ENCODE peak calls at places on chromosomes 7 and 10, in six cellular contexts. J is stimulated activated CD4-positive, alpha-beta T cell treated with anti-CD3 and anti-CD28 coated beads, Interleukin-1b, Interleukin-23, amount 100 ng/mL, for 48 hours; U is AG04450; R is activated CD4-positive, alpha-beta T cell treated with anti-CD3 and anti-CD28 coated beads, Interleukin-2, amount 50 U/mL, for 24 hours; A is mucosa of gallbladder; H is HS-5. F is an unnamed sample.

GRCh38 chr10:63520463-63521388 is 475 bp upstream of the REEP3 start:
- DNase-seq in J (peak), U (no peak), R (peak), A (peak), H (peak), F (peak)

GRCh38 chr10:2813277-2813676 is 254.1 kb upstream of the PFKP start:
- DNase-seq in J (no peak), U (no peak), R (no peak), A (peak), H (no peak), F (no peak)

GRCh38 chr7:37915438-37915837 is 1.2 kb downstream of the SFRP4 start:
- DNase-seq in J (no peak), U (no peak), R (no peak), A (no peak), H (no peak), F (no peak)

GRCh38 chr7:29370531-29371314 is 176.1 kb downstream of the CHN2 start:
- DNase-seq in J (no peak), U (no peak), R (no peak), A (peak), H (peak), F (no peak)

GRCh38 chr10:6769704-6770417 is 189.8 kb upstream of the PRKCQ start:
- DNase-seq in J (no peak), U (no peak), R (no peak), A (no peak), H (no peak), F (no peak)

GRCh38 chr7:29017666-29018065 is 59.5 kb upstream of the TRIL start:
- DNase-seq in J (no peak), U (no peak), R (no peak), A (no peak), H (no peak), F (no peak)

GRCh38 chr10:68088744-68089143 is 13.7 kb upstream of the HERC4 start:
- DNase-seq in J (no peak), U (no peak), R (no peak), A (no peak), H (no peak), F (no peak)

GRCh38 chr10:23918839-23919238 is 290.1 kb upstream of the KIAA1217 start:
- DNase-seq in J (no peak), U (no peak), R (no peak), A (no peak), H (peak), F (no peak)

GRCh38 chr7:70647801-70648491 is 484.0 kb upstream of the GALNT17 start:
- DNase-seq in J (peak), U (no peak), R (peak), A (peak), H (no peak), F (peak)

GRCh38 chr7:16916111-16916639 is 34.4 kb upstream of the AGR3 start:
- DNase-seq in J (no peak), U (peak), R (no peak), A (no peak), H (peak), F (no peak)

GRCh38 chr7:107687656-107688055 is 27.0 kb downstream of the SLC26A4 start:
- DNase-seq in J (no peak), U (no peak), R (no peak), A (no peak), H (no peak), F (no peak)

GRCh38 chr7:135100856-135101255 is 47.0 kb upstream of the TMEM140 start:
- DNase-seq in J (no peak), U (no peak), R (no peak), A (no peak), H (no peak), F (no peak)

GRCh38 chr10:15172306-15172840 is 3.9 kb upstream of the NMT2 start:
- DNase-seq in J (no peak), U (no peak), R (no peak), A (no peak), H (no peak), F (no peak)

GRCh38 chr7:47000561-47000960 is 581.4 kb downstream of the TNS3 start:
- DNase-seq in J (no peak), U (no peak), R (no peak), A (no peak), H (no peak), F (no peak)

GRCh38 chr7:521221-522070 is 1.8 kb upstream of the PDGFA start:
- DNase-seq in J (no peak), U (no peak), R (no peak), A (peak), H (no peak), F (no peak)

GRCh38 chr7:116139007-116139406 is 71.3 kb upstream of the TES start:
- DNase-seq in J (no peak), U (no peak), R (no peak), A (no peak), H (no peak), F (no peak)

GRCh38 chr10:100825325-100825875 is 80.0 kb downstream of the PAX2 start:
- DNase-seq in J (no peak), U (no peak), R (no peak), A (no peak), H (no peak), F (no peak)

GRCh38 chr10:101774589-101775272 is 1.2 kb downstream of the FGF8 start:
- DNase-seq in J (no peak), U (no peak), R (no peak), A (no peak), H (no peak), F (no peak)

GRCh38 chr10:118742787-118743186 is 12.0 kb downstream of the CACUL1 start:
- DNase-seq in J (no peak), U (peak), R (no peak), A (no peak), H (no peak), F (no peak)

F was measured in T follicular helper cell.